ENCODE peak calls at places on chromosomes 6 and 20, in ten cellular contexts. H is activated CD8-positive, alpha-beta T cell treated with anti-CD3 and anti-CD28 coated beads, Interleukin-2, amount 10 ng/mL, durations not matched to agents 7 days and 5 days; M is GF-D8; R is psoas muscle; Q is astrocyte of the spinal cord; U is Right ventricle myocardium superior; I is T-cell; F is aorta; L is mucosa of descending colon; P is glutamatergic neuron. W is an unnamed sample.

GRCh38 chr6:93327857-93328256 is 91.5 kb downstream of the EPHA7 start:
- DNase-seq in U (no peak), F (no peak), H (no peak), Q (no peak), M (no peak), L (no peak), I (no peak), P (no peak), R (no peak), W (no peak)

GRCh38 chr20:57785061-57785460 is 75.2 kb upstream of the PMEPA1 start:
- DNase-seq in L (no peak), Q (no peak), P (no peak), R (no peak), H (no peak), U (no peak), F (peak), M (no peak), I (no peak), W (no peak)

GRCh38 chr6:141653590-141653989 is 479.1 kb upstream of the GJE1 start:
- DNase-seq in P (no peak), F (no peak), I (no peak), M (no peak), L (no peak), H (no peak), Q (no peak), U (no peak), R (no peak), W (no peak)

GRCh38 chr6:4543596-4543995 is 232.6 kb upstream of the CDYL start:
- DNase-seq in L (no peak), I (no peak), R (no peak), P (no peak), H (no peak), F (no peak), M (no peak), U (no peak), Q (no peak), W (no peak)

GRCh38 chr6:98137391-98137790 is 697.0 kb upstream of the POU3F2 start:
- DNase-seq in R (no peak), L (no peak), U (no peak), M (no peak), I (no peak), F (no peak), H (no peak), Q (no peak), P (peak), W (no peak)

GRCh38 chr6:25311251-25311910 is 32.2 kb downstream of the CARMIL1 start:
- DNase-seq in M (no peak), L (no peak), U (no peak), P (no peak), F (no peak), Q (peak), H (no peak), R (no peak), I (no peak), W (no peak)

GRCh38 chr20:45419188-45420091 is 3.5 kb downstream of the PIGT start:
- DNase-seq in U (peak), L (peak), R (peak), Q (peak), I (no peak), F (peak), H (no peak), P (no peak), M (no peak), W (no peak)

GRCh38 chr20:63073051-63073737 is 66.4 kb upstream of the BHLHE23 start:
- DNase-seq in L (no peak), R (no peak), F (peak), I (no peak), M (no peak), P (peak), H (no peak), U (peak), Q (no peak), W (no peak)

GRCh38 chr6:117352466-117353081 is 73.2 kb downstream of the ROS1 start:
- DNase-seq in M (no peak), L (no peak), F (no peak), R (no peak), P (no peak), H (no peak), I (no peak), Q (peak), U (no peak), W (no peak)

GRCh38 chr6:151806757-151807512 is 547 bp upstream of the ESR1 start:
- DNase-seq in Q (peak), M (no peak), U (no peak), F (no peak), P (no peak), I (no peak), R (no peak), H (peak), L (no peak), W (no peak)

GRCh38 chr6:149020319-149020718 is 273.5 kb downstream of the UST start:
- DNase-seq in M (no peak), L (no peak), Q (no peak), H (no peak), F (no peak), P (no peak), I (no peak), U (no peak), R (no peak), W (no peak)

GRCh38 chr20:52230406-52230805 is 38.8 kb upstream of the ZFP64 start:
- DNase-seq in P (no peak), F (no peak), R (no peak), H (no peak), Q (peak), I (no peak), L (no peak), U (no peak), M (no peak), W (no peak)

GRCh38 chr20:33322456-33322855 is 39.4 kb downstream of the BPIFB1 start:
- DNase-seq in L (no peak), P (no peak), H (no peak), Q (no peak), U (no peak), M (no peak), I (no peak), R (no peak), F (no peak), W (no peak)

W was measured in effector CD8-positive, alpha-beta T cell.